ENCODE peak calls at places on chromosomes 7 and 10, in four cellular contexts. P, T, I and D are unnamed samples.

GRCh38 chr10:6173203-6173602 is 29.5 kb upstream of the PFKFB3 start:
- DNase-seq in P (peak), T (no peak), I (no peak), D (no peak)

GRCh38 chr7:37083311-37084096 is 359.2 kb upstream of the AOAH start:
- DNase-seq in P (no peak), T (no peak), I (no peak), D (no peak)

GRCh38 chr10:103120546-103120945 is 72.5 kb downstream of the NT5C2 start:
- DNase-seq in P (no peak), T (no peak), I (no peak), D (no peak)

GRCh38 chr7:151367304-151367703 is 25.7 kb downstream of the NUB1 start:
- DNase-seq in P (no peak), T (no peak), I (no peak), D (no peak)

GRCh38 chr7:7181519-7182155 is 707 bp upstream of the C1GALT1 start:
- DNase-seq in P (no peak), T (peak), I (no peak), D (peak)

GRCh38 chr7:4911111-4911828 is 27.8 kb upstream of the RADIL start:
- DNase-seq in P (no peak), T (no peak), I (no peak), D (no peak)

GRCh38 chr10:113026679-113027078 is 76.6 kb downstream of the TCF7L2 start:
- DNase-seq in P (no peak), T (no peak), I (no peak), D (no peak)

GRCh38 chr7:1973321-1974251 is 259.2 kb downstream of the MAD1L1 start:
- DNase-seq in P (no peak), T (no peak), I (no peak), D (no peak)

GRCh38 chr10:18713077-18713476 is 53.8 kb downstream of the ARL5B start:
- DNase-seq in P (no peak), T (no peak), I (peak), D (peak)

GRCh38 chr10:77310288-77310687 is 327.3 kb downstream of the KCNMA1 start:
- DNase-seq in P (no peak), T (no peak), I (no peak), D (no peak)

GRCh38 chr10:113517165-113517892 is 35.5 kb upstream of the HABP2 start:
- DNase-seq in P (no peak), T (no peak), I (no peak), D (no peak)

GRCh38 chr10:89590326-89590725 is 54.7 kb downstream of the PANK1 start:
- DNase-seq in P (no peak), T (no peak), I (no peak), D (no peak)

GRCh38 chr10:87702973-87703294 is 43.3 kb downstream of the PAPSS2 start:
- DNase-seq in P (no peak), T (no peak), I (no peak), D (no peak)

GRCh38 chr7:129532375-129532774 is 30.0 kb downstream of the SMKR1 start:
- DNase-seq in P (no peak), T (no peak), I (no peak), D (no peak)

GRCh38 chr7:45108863-45109262 is 2.6 kb downstream of the TBRG4 start:
- DNase-seq in P (no peak), T (no peak), I (no peak), D (no peak)

GRCh38 chr10:42989481-42989921 is 87.4 kb upstream of the RET start:
- DNase-seq in P (no peak), T (no peak), I (no peak), D (no peak)

GRCh38 chr7:44133295-44133694 is 7.8 kb downstream of the MYL7 start:
- DNase-seq in P (no peak), T (no peak), I (no peak), D (no peak)

GRCh38 chr7:105924950-105925349 is 38.1 kb upstream of the CDHR3 start:
- DNase-seq in P (no peak), T (peak), I (no peak), D (no peak)